ENCODE peak calls at places on chromosomes 16 and 17, in four cellular contexts. T is amniotic stem cell, U is T47D, Y is activated T-helper 1 cell treated with Interleukin-2 at 50 U/mL for 16 hours. X is an unnamed sample.

GRCh38 chr16:17222756-17223411 is 247.9 kb downstream of the XYLT1 start:
- DNase-seq in T (no peak), Y (no peak), U (no peak), X (no peak)

GRCh38 chr16:68707341-68708152 is 29.5 kb upstream of the CDH1 start:
- DNase-seq in U (no peak), Y (no peak), T (no peak), X (peak; percentile 50)

GRCh38 chr16:81491522-81492188 is 47.0 kb downstream of the CMIP start:
- DNase-seq in U (no peak), Y (no peak), T (no peak), X (no peak)

GRCh38 chr17:79138826-79139225 is 64.2 kb downstream of the ENGASE start:
- DNase-seq in T (no peak), U (no peak), Y (no peak), X (no peak)

GRCh38 chr16:630815-631405 is at the start of gene WFIKKN1:
- DNase-seq in T (no peak), Y (no peak), U (no peak), X (no peak)

GRCh38 chr17:48002920-48003685 is 32.2 kb downstream of the CDK5RAP3 start:
- DNase-seq in T (no peak), Y (no peak), U (no peak), X (no peak)

GRCh38 chr17:50562266-50563094 is 2.0 kb downstream of the CACNA1G start:
- DNase-seq in T (no peak), U (no peak), Y (no peak), X (no peak)

GRCh38 chr17:6098050-6098449 is 27.9 kb downstream of the WSCD1 start:
- DNase-seq in T (no peak), Y (no peak), U (no peak), X (no peak)

GRCh38 chr16:56183266-56183665 is 8.0 kb upstream of the GNAO1 start:
- DNase-seq in T (no peak), U (no peak), Y (no peak), X (no peak)

GRCh38 chr16:1430759-1431496 is at the start of gene PERCC1:
- DNase-seq in U (peak; percentile 93), T (no peak), Y (no peak), X (no peak)

GRCh38 chr17:3843935-3844516 is 2.0 kb downstream of the NCBP3 start:
- DNase-seq in U (no peak), T (no peak), Y (peak; percentile 25), X (no peak)

GRCh38 chr17:37701424-37702020 is 43.3 kb downstream of the HNF1B start:
- DNase-seq in U (no peak), T (no peak), Y (no peak), X (no peak)

GRCh38 chr17:82317394-82318168 is at the start of gene CD7:
- DNase-seq in Y (peak; percentile 51), U (no peak), T (no peak), X (no peak)

GRCh38 chr17:9817086-9817485 is 4.8 kb downstream of the GSG1L2 start:
- DNase-seq in Y (no peak), U (peak; percentile 76), T (no peak), X (peak; percentile 0)

GRCh38 chr17:79002291-79002690 is 7.3 kb downstream of the CANT1 start:
- DNase-seq in Y (no peak), U (no peak), T (no peak), X (no peak)